ENCODE peak calls at places on chromosomes 1 and 21, in seven cellular contexts. K, Y, W, Q, L, H and U are unnamed samples.

GRCh38 chr1:170162385-170163226 is 16.8 kb downstream of the NTMT2 start:
- DNase-seq in W (no peak), L (peak), Y (no peak), K (peak), Q (peak), H (peak), U (no peak)

GRCh38 chr1:171441278-171441677 is 44.1 kb upstream of the PRRC2C start:
- DNase-seq in W (no peak), H (no peak), L (no peak), Q (no peak), Y (no peak), K (no peak), U (no peak)

GRCh38 chr1:85599076-85599491 is 18.5 kb downstream of the CCN1 start:
- DNase-seq in Q (no peak), L (no peak), K (no peak), H (no peak), W (no peak), Y (no peak), U (no peak)

GRCh38 chr1:229558460-229559335 is at the start of gene ABCB10:
- DNase-seq in Y (peak), L (peak), Q (peak), K (peak), H (peak), W (peak), U (peak)

GRCh38 chr1:158716335-158716734 is 4.2 kb downstream of the OR6K3 start:
- DNase-seq in K (no peak), H (no peak), L (no peak), W (no peak), Q (no peak), Y (peak), U (no peak)

GRCh38 chr1:227899141-227899819 is 48.5 kb downstream of the WNT9A start:
- DNase-seq in W (no peak), Q (no peak), Y (no peak), L (no peak), H (no peak), K (peak), U (no peak)

GRCh38 chr1:80050085-80050484 is 1043.6 kb upstream of the ADGRL4 start:
- DNase-seq in Y (no peak), K (no peak), L (no peak), W (no peak), H (no peak), Q (peak), U (no peak)

GRCh38 chr1:153794671-153795324 is 19.6 kb downstream of the SLC27A3 start:
- DNase-seq in H (peak), W (no peak), Q (no peak), K (no peak), Y (no peak), L (no peak), U (peak)

GRCh38 chr1:226411619-226412018 is 3.7 kb upstream of the PARP1 start:
- DNase-seq in Q (peak), L (no peak), Y (peak), W (no peak), H (no peak), K (no peak), U (no peak)

GRCh38 chr21:38631171-38631570 is 132.9 kb upstream of the ERG start:
- DNase-seq in L (no peak), Y (no peak), Q (no peak), H (no peak), W (no peak), K (no peak), U (no peak)

GRCh38 chr1:223363856-223364684 is at the start of gene SUSD4:
- DNase-seq in L (peak), K (peak), Q (peak), H (peak), W (peak), Y (peak), U (peak)

GRCh38 chr1:161153682-161154337 is at the start of gene UFC1:
- DNase-seq in K (peak), W (peak), L (peak), H (peak), Y (peak), Q (peak), U (peak)

GRCh38 chr1:205512059-205513045 is 7.9 kb downstream of the CDK18 start:
- DNase-seq in H (no peak), Q (no peak), L (no peak), W (no peak), Y (no peak), K (peak), U (peak)

GRCh38 chr1:110214454-110215404 is 4.6 kb downstream of the KCNC4 start:
- DNase-seq in Y (peak), H (no peak), Q (peak), W (no peak), K (peak), L (peak), U (no peak)

GRCh38 chr1:208177656-208178055 is 66.5 kb downstream of the PLXNA2 start:
- DNase-seq in K (no peak), W (no peak), Y (no peak), H (no peak), L (peak), Q (no peak), U (peak)

GRCh38 chr21:44767834-44768831 is 33.5 kb downstream of the UBE2G2 start:
- DNase-seq in K (no peak), L (no peak), H (peak), Y (no peak), Q (no peak), W (no peak), U (no peak)

DNA sequence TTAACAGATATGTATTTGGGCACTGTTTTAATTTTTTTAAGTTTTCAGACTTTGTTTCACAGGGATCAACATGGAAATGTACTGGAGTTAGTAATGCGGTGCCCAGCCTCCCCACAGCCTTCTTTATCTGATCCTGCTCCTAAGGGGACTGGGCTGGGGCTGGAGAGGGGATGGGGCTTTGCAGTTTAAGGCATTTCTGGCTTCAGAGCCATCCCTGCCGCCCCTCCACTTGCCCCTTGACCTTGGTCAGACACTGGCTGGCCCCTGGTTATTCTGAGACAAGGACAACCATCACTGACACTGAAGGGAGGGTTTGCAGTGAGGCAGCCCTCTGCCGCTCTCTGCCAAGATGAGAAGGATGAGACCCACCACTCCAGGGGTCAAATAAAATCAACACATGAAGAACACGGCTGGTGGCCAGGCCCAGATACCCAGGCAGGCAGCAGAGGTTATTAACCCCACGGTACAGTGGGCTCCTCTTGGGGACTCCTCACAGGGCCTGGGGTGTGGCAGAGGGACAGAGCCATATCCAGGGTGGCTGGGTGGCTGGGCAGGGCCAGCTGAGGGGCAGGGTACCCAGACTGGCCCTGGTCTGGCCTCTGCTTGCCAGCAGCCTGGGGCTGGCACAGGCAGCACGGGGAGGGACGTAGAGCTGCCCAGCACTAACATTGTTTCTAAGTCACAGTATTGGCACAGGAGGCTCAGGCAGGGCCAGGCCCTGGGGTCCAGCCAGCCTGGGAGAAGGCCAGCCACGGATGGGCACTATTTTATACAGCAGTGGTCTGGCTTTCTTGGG is 7.2 kb upstream of the UBE2U start:
- DNase-seq in Y (no peak), Q (no peak), K (no peak), H (no peak), W (no peak), L (no peak), U (no peak)
- H3K4me3 ChIP-seq in Y (no peak), Q (no peak), K (no peak), H (no peak), W (no peak), L (no peak), U (no peak)

GRCh38 chr1:230867903-230868735 is at the start of gene C1orf198:
- DNase-seq in W (peak), Y (peak), Q (peak), K (peak), L (peak), H (peak), U (peak)

GRCh38 chr1:230867119-230867902 is 1.0 kb downstream of the C1orf198 start:
- DNase-seq in Y (no peak), W (no peak), K (no peak), Q (no peak), H (no peak), L (no peak), U (no peak)

GRCh38 chr1:230868736-230869385 is 540 bp upstream of the C1orf198 start:
- DNase-seq in Q (peak), W (peak), K (peak), H (no peak), Y (peak), L (peak), U (peak)

GRCh38 chr1:230870916-230871315 is 2.6 kb upstream of the C1orf198 start:
- DNase-seq in L (no peak), W (no peak), K (no peak), H (no peak), Y (no peak), Q (no peak), U (no peak)

GRCh38 chr1:230869499-230869898 is 1.2 kb upstream of the C1orf198 start:
- DNase-seq in L (no peak), W (no peak), H (no peak), Q (no peak), K (no peak), Y (no peak), U (no peak)
- H3K4me3 ChIP-seq in L (no peak), W (no peak), H (peak), Q (no peak), K (no peak), Y (no peak), U (no peak)

DNA sequence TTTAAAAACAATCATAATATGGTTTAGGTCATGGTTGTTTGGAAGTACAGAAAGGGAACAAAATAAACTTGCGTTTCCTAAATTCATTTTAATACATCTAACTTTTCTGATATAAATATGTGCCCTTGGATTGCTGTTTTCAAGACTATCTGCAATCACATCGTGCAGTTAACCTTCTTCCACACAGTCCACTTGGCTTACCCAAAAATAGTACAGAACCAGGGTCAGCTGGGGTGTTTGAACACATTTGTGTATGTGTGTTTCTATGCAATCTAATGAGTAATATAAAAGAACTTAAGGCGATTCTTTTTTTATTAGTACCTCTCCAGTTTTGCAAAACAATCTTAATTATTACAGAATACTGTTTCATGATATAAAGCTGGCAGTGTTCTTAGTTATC is 19.9 kb downstream of the SAMSN1 start:
- DNase-seq in L (no peak), Q (no peak), K (no peak), H (no peak), W (no peak), Y (no peak), U (no peak)
- H3K4me3 ChIP-seq in L (no peak), Q (no peak), K (no peak), H (no peak), W (no peak), Y (peak), U (no peak)

GRCh38 chr1:244158039-244158438 is 107.0 kb downstream of the ZBTB18 start:
- DNase-seq in K (no peak), L (no peak), Q (no peak), W (no peak), Y (no peak), H (no peak), U (no peak)
- H3K4me3 ChIP-seq in K (no peak), L (no peak), Q (no peak), W (no peak), Y (no peak), H (no peak), U (no peak)

GRCh38 chr1:214028999-214029406 is 41.2 kb downstream of the PROX1 start:
- DNase-seq in L (no peak), W (no peak), K (no peak), Y (no peak), Q (no peak), H (no peak), U (no peak)

GRCh38 chr1:214031267-214031650 is 43.5 kb downstream of the PROX1 start:
- DNase-seq in H (peak), L (no peak), Q (no peak), Y (no peak), K (no peak), W (no peak), U (no peak)

GRCh38 chr1:214028095-214028494 is 40.3 kb downstream of the PROX1 start:
- DNase-seq in H (no peak), W (no peak), L (no peak), Q (no peak), Y (no peak), K (no peak), U (no peak)

GRCh38 chr1:214028569-214028968 is 40.8 kb downstream of the PROX1 start:
- DNase-seq in K (no peak), L (no peak), Q (no peak), W (no peak), H (no peak), Y (no peak), U (no peak)

GRCh38 chr1:214029796-214030195 is 42.0 kb downstream of the PROX1 start:
- DNase-seq in L (no peak), H (peak), K (no peak), Q (no peak), W (no peak), Y (no peak), U (no peak)
- H3K4me3 ChIP-seq in L (no peak), H (no peak), K (no peak), Q (no peak), W (no peak), Y (no peak), U (no peak)

GRCh38 chr1:18633428-18634155 is 2.9 kb downstream of the PAX7 start:
- DNase-seq in H (peak), K (no peak), L (no peak), Q (no peak), W (no peak), Y (no peak), U (no peak)
- H3K4me3 ChIP-seq in H (no peak), K (no peak), L (no peak), Q (no peak), W (no peak), Y (no peak), U (no peak)

GRCh38 chr1:56513095-56513494 is 66.3 kb downstream of the PLPP3 start:
- DNase-seq in Q (no peak), W (no peak), H (no peak), Y (no peak), K (no peak), L (no peak), U (no peak)

GRCh38 chr1:56520202-56520601 is 59.2 kb downstream of the PLPP3 start:
- DNase-seq in L (no peak), K (no peak), Y (peak), W (no peak), Q (no peak), H (no peak), U (no peak)

GRCh38 chr1:56515898-56516538 is 63.3 kb downstream of the PLPP3 start:
- DNase-seq in Q (no peak), K (no peak), Y (no peak), L (no peak), H (no peak), W (no peak), U (no peak)

GRCh38 chr1:56517404-56518130 is 61.8 kb downstream of the PLPP3 start:
- DNase-seq in Q (no peak), Y (no peak), W (no peak), K (no peak), L (no peak), H (no peak), U (no peak)

DNA sequence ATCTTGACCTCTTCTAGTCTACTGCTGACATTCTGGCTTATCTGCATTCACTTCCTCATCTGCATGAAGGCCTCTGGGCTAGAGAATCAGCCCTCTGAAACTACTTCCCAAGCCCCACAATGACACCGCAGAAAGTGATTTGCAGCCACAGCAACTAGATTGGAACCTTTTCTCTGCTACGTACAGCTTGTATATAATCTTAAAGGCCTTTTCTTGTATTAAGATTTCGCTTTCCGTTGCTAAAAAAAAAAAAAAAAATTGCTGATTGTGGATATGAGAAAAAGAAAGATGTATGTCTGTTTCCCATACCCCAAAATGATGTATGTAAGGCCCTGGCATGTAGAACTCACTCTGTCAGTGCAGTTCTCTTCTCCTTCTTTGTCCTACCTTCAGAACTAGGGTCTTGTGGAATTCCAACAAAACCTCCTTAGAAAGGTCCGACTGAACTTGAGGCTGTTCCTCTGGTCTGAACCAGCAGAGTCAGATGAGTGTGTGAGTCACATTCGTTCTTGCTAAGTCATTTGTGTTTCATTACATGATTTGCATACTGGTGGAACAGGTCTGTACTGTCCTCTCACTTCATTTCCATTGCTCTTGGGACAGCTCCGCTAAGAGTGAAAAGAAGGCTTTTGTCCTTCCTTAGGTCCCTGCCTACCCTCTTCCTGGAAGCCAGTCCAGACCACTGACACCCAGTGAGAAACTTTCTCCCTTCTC is 62.7 kb downstream of the PLPP3 start:
- DNase-seq in L (peak), Y (peak), Q (no peak), W (peak), H (no peak), K (peak), U (peak)
- H3K4me3 ChIP-seq in L (no peak), Y (no peak), Q (no peak), W (peak), H (no peak), K (no peak), U (no peak)

GRCh38 chr1:155192346-155193274 is 15.1 kb downstream of the THBS3 start:
- DNase-seq in Y (no peak), H (peak), K (peak), L (peak), W (peak), Q (no peak), U (peak)
- H3K4me3 ChIP-seq in Y (peak), H (peak), K (peak), L (no peak), W (peak), Q (peak), U (peak)

DNA sequence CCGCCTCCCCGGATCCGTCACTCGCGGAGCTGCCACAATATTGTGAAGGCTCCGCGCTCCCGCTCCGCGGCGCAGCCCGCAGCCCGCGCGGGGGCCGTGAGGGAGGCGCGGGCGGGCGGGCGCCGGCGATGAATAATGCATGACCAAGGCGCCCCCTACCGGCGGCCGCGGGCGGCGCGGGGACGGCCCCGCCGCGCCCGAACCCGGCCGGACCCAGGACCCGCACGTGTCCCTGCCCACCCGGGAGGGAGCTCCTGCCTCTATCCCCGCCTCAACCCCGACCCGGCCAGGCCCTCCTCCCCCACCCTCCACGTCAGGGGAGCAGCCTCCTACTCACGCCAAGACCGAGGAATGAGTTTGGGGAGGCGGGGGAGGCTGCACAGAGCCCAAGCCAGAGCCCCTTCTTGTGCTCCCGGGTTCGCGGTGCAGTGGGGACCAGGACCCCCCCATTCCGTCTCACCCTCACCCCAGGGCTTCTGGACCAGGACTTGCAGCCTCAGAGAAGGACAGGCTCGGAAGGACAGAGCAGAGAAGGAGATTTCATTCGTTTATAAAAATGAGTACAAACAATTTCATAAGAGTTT is 70.8 kb upstream of the CASZ1 start:
- DNase-seq in H (peak), W (peak), L (peak), Q (peak), Y (peak), K (peak), U (peak)
- H3K4me3 ChIP-seq in H (peak), W (peak), L (peak), Q (peak), Y (peak), K (no peak), U (peak)

GRCh38 chr21:41768371-41769042 is 1.7 kb upstream of the RIPK4 start:
- DNase-seq in W (peak), Y (no peak), L (peak), H (peak), Q (no peak), K (peak), U (peak)
- H3K4me3 ChIP-seq in W (peak), Y (no peak), L (peak), H (peak), Q (no peak), K (no peak), U (peak)